ENCODE peak calls at places on chromosomes 16 and 17, in eight cellular contexts. One of them, this sample, is unnamed.

GRCh38 chr16:50331570-50331969 is 37.2 kb downstream of the BRD7 start:
- DNase-seq in foreskin keratinocyte: no peak
- DNase-seq in C1 segment of cervical spinal cord: no peak
- DNase-seq in GM23338: no peak
- DNase-seq in NCI-H1930: no peak
- DNase-seq in EL: no peak
- DNase-seq in activated CD8-positive, alpha-beta memory T cell treated with anti-CD3 and anti-CD28 coated beads for 1 hour: no peak
- DNase-seq in stimulated activated CD8-positive, alpha-beta memory T cell treated with anti-CD3 and anti-CD28 coated beads, Interleukin-15, amount 100 ng/mL, for 24 hours: no peak
- DNase-seq in this sample: no peak

GRCh38 chr17:38508570-38508950 is 80.3 kb downstream of the ARHGAP23 start:
- DNase-seq in NCI-H1930: no peak
- DNase-seq in GM23338: peak; percentile 62
- DNase-seq in foreskin keratinocyte: no peak
- DNase-seq in stimulated activated CD8-positive, alpha-beta memory T cell treated with anti-CD3 and anti-CD28 coated beads, Interleukin-15, amount 100 ng/mL, for 24 hours: no peak
- DNase-seq in EL: no peak
- DNase-seq in C1 segment of cervical spinal cord: no peak
- DNase-seq in activated CD8-positive, alpha-beta memory T cell treated with anti-CD3 and anti-CD28 coated beads for 1 hour: no peak
- DNase-seq in this sample: no peak

GRCh38 chr17:64020068-64020766 is at the start of gene ICAM2:
- DNase-seq in EL: no peak
- DNase-seq in foreskin keratinocyte: no peak
- DNase-seq in stimulated activated CD8-positive, alpha-beta memory T cell treated with anti-CD3 and anti-CD28 coated beads, Interleukin-15, amount 100 ng/mL, for 24 hours: peak; percentile 48
- DNase-seq in activated CD8-positive, alpha-beta memory T cell treated with anti-CD3 and anti-CD28 coated beads for 1 hour: peak; percentile 88
- DNase-seq in NCI-H1930: no peak
- DNase-seq in GM23338: peak; percentile 16
- DNase-seq in C1 segment of cervical spinal cord: no peak
- DNase-seq in this sample: peak; percentile 63

GRCh38 chr17:62680541-62681052 is 53.1 kb downstream of the MRC2 start:
- DNase-seq in foreskin keratinocyte: no peak
- DNase-seq in GM23338: no peak
- DNase-seq in EL: no peak
- DNase-seq in C1 segment of cervical spinal cord: peak; percentile 10
- DNase-seq in NCI-H1930: no peak
- DNase-seq in activated CD8-positive, alpha-beta memory T cell treated with anti-CD3 and anti-CD28 coated beads for 1 hour: no peak
- DNase-seq in stimulated activated CD8-positive, alpha-beta memory T cell treated with anti-CD3 and anti-CD28 coated beads, Interleukin-15, amount 100 ng/mL, for 24 hours: no peak
- DNase-seq in this sample: no peak

GRCh38 chr17:42774066-42774750 is 959 bp downstream of the VPS25 start:
- DNase-seq in NCI-H1930: no peak
- DNase-seq in stimulated activated CD8-positive, alpha-beta memory T cell treated with anti-CD3 and anti-CD28 coated beads, Interleukin-15, amount 100 ng/mL, for 24 hours: no peak
- DNase-seq in EL: peak; percentile 78
- DNase-seq in activated CD8-positive, alpha-beta memory T cell treated with anti-CD3 and anti-CD28 coated beads for 1 hour: no peak
- DNase-seq in foreskin keratinocyte: no peak
- DNase-seq in C1 segment of cervical spinal cord: no peak
- DNase-seq in GM23338: no peak
- DNase-seq in this sample: no peak

GRCh38 chr17:77724876-77725615 is 233.5 kb upstream of the TNRC6C start:
- DNase-seq in activated CD8-positive, alpha-beta memory T cell treated with anti-CD3 and anti-CD28 coated beads for 1 hour: no peak
- DNase-seq in stimulated activated CD8-positive, alpha-beta memory T cell treated with anti-CD3 and anti-CD28 coated beads, Interleukin-15, amount 100 ng/mL, for 24 hours: no peak
- DNase-seq in EL: no peak
- DNase-seq in GM23338: no peak
- DNase-seq in C1 segment of cervical spinal cord: no peak
- DNase-seq in foreskin keratinocyte: no peak
- DNase-seq in NCI-H1930: no peak
- DNase-seq in this sample: no peak

GRCh38 chr17:51000835-51001638 is 119.6 kb downstream of the SPAG9 start:
- DNase-seq in activated CD8-positive, alpha-beta memory T cell treated with anti-CD3 and anti-CD28 coated beads for 1 hour: no peak
- DNase-seq in GM23338: peak; percentile 84
- DNase-seq in foreskin keratinocyte: peak; percentile 8
- DNase-seq in NCI-H1930: peak; percentile 14
- DNase-seq in EL: peak; percentile 62
- DNase-seq in C1 segment of cervical spinal cord: no peak
- DNase-seq in stimulated activated CD8-positive, alpha-beta memory T cell treated with anti-CD3 and anti-CD28 coated beads, Interleukin-15, amount 100 ng/mL, for 24 hours: no peak
- DNase-seq in this sample: peak; percentile 83

GRCh38 chr16:67661101-67661661 is 421 bp downstream of the PARD6A start:
- DNase-seq in C1 segment of cervical spinal cord: no peak
- DNase-seq in NCI-H1930: no peak
- DNase-seq in activated CD8-positive, alpha-beta memory T cell treated with anti-CD3 and anti-CD28 coated beads for 1 hour: no peak
- DNase-seq in EL: peak; percentile 41
- DNase-seq in foreskin keratinocyte: no peak
- DNase-seq in stimulated activated CD8-positive, alpha-beta memory T cell treated with anti-CD3 and anti-CD28 coated beads, Interleukin-15, amount 100 ng/mL, for 24 hours: no peak
- DNase-seq in GM23338: peak; percentile 86
- DNase-seq in this sample: peak; percentile 69

GRCh38 chr17:18187816-18188761 is 4.5 kb downstream of the ALKBH5 start:
- DNase-seq in C1 segment of cervical spinal cord: no peak
- DNase-seq in NCI-H1930: no peak
- DNase-seq in GM23338: no peak
- DNase-seq in foreskin keratinocyte: no peak
- DNase-seq in EL: peak; percentile 76
- DNase-seq in stimulated activated CD8-positive, alpha-beta memory T cell treated with anti-CD3 and anti-CD28 coated beads, Interleukin-15, amount 100 ng/mL, for 24 hours: no peak
- DNase-seq in activated CD8-positive, alpha-beta memory T cell treated with anti-CD3 and anti-CD28 coated beads for 1 hour: no peak
- DNase-seq in this sample: peak; percentile 71

GRCh38 chr17:42288078-42288984 is at the start of gene STAT5A:
- DNase-seq in GM23338: peak; percentile 86
- DNase-seq in activated CD8-positive, alpha-beta memory T cell treated with anti-CD3 and anti-CD28 coated beads for 1 hour: no peak
- DNase-seq in EL: peak; percentile 72
- DNase-seq in NCI-H1930: no peak
- DNase-seq in stimulated activated CD8-positive, alpha-beta memory T cell treated with anti-CD3 and anti-CD28 coated beads, Interleukin-15, amount 100 ng/mL, for 24 hours: peak; percentile 57
- DNase-seq in C1 segment of cervical spinal cord: peak; percentile 59
- DNase-seq in foreskin keratinocyte: no peak
- DNase-seq in this sample: peak; percentile 85

GRCh38 chr17:30426292-30426691 is 47.6 kb downstream of the CPD start:
- DNase-seq in EL: no peak
- DNase-seq in foreskin keratinocyte: no peak
- DNase-seq in activated CD8-positive, alpha-beta memory T cell treated with anti-CD3 and anti-CD28 coated beads for 1 hour: no peak
- DNase-seq in C1 segment of cervical spinal cord: no peak
- DNase-seq in NCI-H1930: no peak
- DNase-seq in stimulated activated CD8-positive, alpha-beta memory T cell treated with anti-CD3 and anti-CD28 coated beads, Interleukin-15, amount 100 ng/mL, for 24 hours: no peak
- DNase-seq in GM23338: no peak
- DNase-seq in this sample: no peak

GRCh38 chr17:66357037-66357436 is 54.6 kb downstream of the PRKCA start:
- DNase-seq in NCI-H1930: no peak
- DNase-seq in stimulated activated CD8-positive, alpha-beta memory T cell treated with anti-CD3 and anti-CD28 coated beads, Interleukin-15, amount 100 ng/mL, for 24 hours: no peak
- DNase-seq in activated CD8-positive, alpha-beta memory T cell treated with anti-CD3 and anti-CD28 coated beads for 1 hour: no peak
- DNase-seq in EL: peak; percentile 59
- DNase-seq in GM23338: no peak
- DNase-seq in foreskin keratinocyte: no peak
- DNase-seq in C1 segment of cervical spinal cord: no peak
- DNase-seq in this sample: no peak

GRCh38 chr17:73566905-73567782 is 77.1 kb downstream of the SDK2 start:
- DNase-seq in stimulated activated CD8-positive, alpha-beta memory T cell treated with anti-CD3 and anti-CD28 coated beads, Interleukin-15, amount 100 ng/mL, for 24 hours: no peak
- DNase-seq in GM23338: peak; percentile 94
- DNase-seq in EL: no peak
- DNase-seq in activated CD8-positive, alpha-beta memory T cell treated with anti-CD3 and anti-CD28 coated beads for 1 hour: no peak
- DNase-seq in C1 segment of cervical spinal cord: no peak
- DNase-seq in NCI-H1930: no peak
- DNase-seq in foreskin keratinocyte: no peak
- DNase-seq in this sample: no peak

GRCh38 chr17:10668771-10669170 is 11.7 kb upstream of the MYH3 start:
- DNase-seq in activated CD8-positive, alpha-beta memory T cell treated with anti-CD3 and anti-CD28 coated beads for 1 hour: no peak
- DNase-seq in foreskin keratinocyte: no peak
- DNase-seq in NCI-H1930: no peak
- DNase-seq in GM23338: no peak
- DNase-seq in C1 segment of cervical spinal cord: no peak
- DNase-seq in stimulated activated CD8-positive, alpha-beta memory T cell treated with anti-CD3 and anti-CD28 coated beads, Interleukin-15, amount 100 ng/mL, for 24 hours: no peak
- DNase-seq in EL: peak; percentile 81
- DNase-seq in this sample: no peak

GRCh38 chr16:15518412-15519351 is 84.3 kb downstream of the BMERB1 start:
- DNase-seq in foreskin keratinocyte: no peak
- DNase-seq in NCI-H1930: no peak
- DNase-seq in C1 segment of cervical spinal cord: no peak
- DNase-seq in stimulated activated CD8-positive, alpha-beta memory T cell treated with anti-CD3 and anti-CD28 coated beads, Interleukin-15, amount 100 ng/mL, for 24 hours: no peak
- DNase-seq in activated CD8-positive, alpha-beta memory T cell treated with anti-CD3 and anti-CD28 coated beads for 1 hour: no peak
- DNase-seq in GM23338: no peak
- DNase-seq in EL: peak; percentile 44
- DNase-seq in this sample: no peak

GRCh38 chr16:13414154-13414553 is 505.8 kb upstream of the ERCC4 start:
- DNase-seq in stimulated activated CD8-positive, alpha-beta memory T cell treated with anti-CD3 and anti-CD28 coated beads, Interleukin-15, amount 100 ng/mL, for 24 hours: no peak
- DNase-seq in activated CD8-positive, alpha-beta memory T cell treated with anti-CD3 and anti-CD28 coated beads for 1 hour: no peak
- DNase-seq in foreskin keratinocyte: no peak
- DNase-seq in GM23338: no peak
- DNase-seq in NCI-H1930: no peak
- DNase-seq in C1 segment of cervical spinal cord: no peak
- DNase-seq in EL: no peak
- DNase-seq in this sample: no peak

GRCh38 chr17:45828171-45829133 is 16.2 kb upstream of the SPPL2C start:
- DNase-seq in activated CD8-positive, alpha-beta memory T cell treated with anti-CD3 and anti-CD28 coated beads for 1 hour: no peak
- DNase-seq in foreskin keratinocyte: no peak
- DNase-seq in NCI-H1930: no peak
- DNase-seq in stimulated activated CD8-positive, alpha-beta memory T cell treated with anti-CD3 and anti-CD28 coated beads, Interleukin-15, amount 100 ng/mL, for 24 hours: no peak
- DNase-seq in EL: peak; percentile 38
- DNase-seq in C1 segment of cervical spinal cord: no peak
- DNase-seq in GM23338: no peak
- DNase-seq in this sample: no peak

GRCh38 chr16:83363521-83363920 is 444.3 kb upstream of the HSBP1 start:
- DNase-seq in GM23338: no peak
- DNase-seq in EL: no peak
- DNase-seq in stimulated activated CD8-positive, alpha-beta memory T cell treated with anti-CD3 and anti-CD28 coated beads, Interleukin-15, amount 100 ng/mL, for 24 hours: no peak
- DNase-seq in foreskin keratinocyte: no peak
- DNase-seq in C1 segment of cervical spinal cord: no peak
- DNase-seq in NCI-H1930: no peak
- DNase-seq in activated CD8-positive, alpha-beta memory T cell treated with anti-CD3 and anti-CD28 coated beads for 1 hour: no peak
- DNase-seq in this sample: no peak